ENCODE peak calls at places on chromosome 3, in six cellular contexts. E, U, J, I, X and Z are unnamed samples.

GRCh38 chr3:22981861-22982260 is 221.3 kb upstream of the UBE2E2 start:
- DNase-seq in E (no peak), U (no peak), J (no peak), I (no peak), X (no peak), Z (no peak)

GRCh38 chr3:133938770-133939495 is 43.3 kb upstream of the RAB6B start:
- DNase-seq in E (peak; percentile 7), U (peak; percentile 60), J (no peak), I (no peak), X (no peak), Z (no peak)

GRCh38 chr3:133196527-133196926 is 158.3 kb downstream of the TMEM108 start:
- DNase-seq in E (no peak), U (no peak), J (no peak), I (no peak), X (no peak), Z (no peak)

GRCh38 chr3:149356044-149356592 is 21.3 kb downstream of the TM4SF1 start:
- DNase-seq in E (no peak), U (no peak), J (no peak), I (no peak), X (no peak), Z (no peak)

GRCh38 chr3:133474251-133474801 is 74.5 kb downstream of the BFSP2 start:
- DNase-seq in E (peak; percentile 72), U (no peak), J (no peak), I (peak; percentile 76), X (peak; percentile 67), Z (peak; percentile 67)

GRCh38 chr3:16257304-16257703 is 7.4 kb downstream of the DPH3 start:
- DNase-seq in E (no peak), U (no peak), J (no peak), I (no peak), X (no peak), Z (no peak)

GRCh38 chr3:115885621-115886020 is 262.3 kb downstream of the GAP43 start:
- DNase-seq in E (no peak), U (peak; percentile 5), J (peak; percentile 49), I (no peak), X (peak; percentile 18), Z (no peak)

GRCh38 chr3:74214286-74214685 is 400.2 kb downstream of the CNTN3 start:
- DNase-seq in E (no peak), U (peak; percentile 8), J (no peak), I (no peak), X (no peak), Z (no peak)

GRCh38 chr3:86814918-86815655 is 175.9 kb downstream of the VGLL3 start:
- DNase-seq in E (no peak), U (no peak), J (no peak), I (no peak), X (no peak), Z (peak; percentile 26)

GRCh38 chr3:140292154-140292553 is 357.2 kb downstream of the CLSTN2 start:
- DNase-seq in E (no peak), U (peak; percentile 30), J (no peak), I (no peak), X (no peak), Z (no peak)

GRCh38 chr3:10142707-10143560 is 1.4 kb downstream of the VHL start:
- DNase-seq in E (no peak), U (peak; percentile 29), J (no peak), I (no peak), X (no peak), Z (peak; percentile 43)

GRCh38 chr3:62210016-62210415 is 163.3 kb downstream of the FEZF2 start:
- DNase-seq in E (no peak), U (no peak), J (no peak), I (no peak), X (no peak), Z (no peak)

GRCh38 chr3:134197681-134198261 is 52.9 kb downstream of the RYK start:
- DNase-seq in E (no peak), U (peak; percentile 68), J (peak; percentile 54), I (no peak), X (peak; percentile 63), Z (peak; percentile 60)

GRCh38 chr3:129593230-129593594 is 13.3 kb downstream of the PLXND1 start:
- DNase-seq in E (no peak), U (no peak), J (no peak), I (no peak), X (no peak), Z (no peak)

GRCh38 chr3:52076900-52077299 is 20.5 kb upstream of the DUSP7 start:
- DNase-seq in E (no peak), U (no peak), J (no peak), I (no peak), X (no peak), Z (no peak)

GRCh38 chr3:143266936-143267335 is 147.4 kb downstream of the CHST2 start:
- DNase-seq in E (no peak), U (no peak), J (no peak), I (no peak), X (no peak), Z (no peak)

GRCh38 chr3:143267984-143268383 is 148.4 kb downstream of the CHST2 start:
- DNase-seq in E (no peak), U (peak; percentile 29), J (no peak), I (no peak), X (no peak), Z (no peak)

GRCh38 chr3:143263844-143264243 is 144.3 kb downstream of the CHST2 start:
- DNase-seq in E (no peak), U (peak; percentile 35), J (no peak), I (no peak), X (no peak), Z (peak; percentile 4)

GRCh38 chr3:143266512-143266911 is 146.9 kb downstream of the CHST2 start:
- DNase-seq in E (no peak), U (no peak), J (no peak), I (no peak), X (no peak), Z (no peak)

GRCh38 chr3:143265501-143266070 is 146.0 kb downstream of the CHST2 start:
- DNase-seq in E (no peak), U (peak; percentile 28), J (no peak), I (no peak), X (no peak), Z (no peak)
- H3K4me1 ChIP-seq in E (no peaks in the 10 kb centered on the region), U (peaks cover 20% of the 10 kb centered on the region), J (no peaks in the 10 kb centered on the region), I (no peaks in the 10 kb centered on the region), X (no peaks in the 10 kb centered on the region), Z (no peaks in the 10 kb centered on the region)

GRCh38 chr3:47778746-47779145 is 2.9 kb downstream of the SMARCC1 start:
- DNase-seq in E (no peak), U (no peak), J (no peak), I (no peak), X (no peak), Z (no peak)
- H3K4me1 ChIP-seq in E (no peaks in the 10 kb centered on the region), U (peaks cover 13% of the 10 kb centered on the region), J (peaks cover 16% of the 10 kb centered on the region), I (peaks cover 29% of the 10 kb centered on the region), X (peaks cover 21% of the 10 kb centered on the region), Z (peaks cover 10% of the 10 kb centered on the region)

DNA sequence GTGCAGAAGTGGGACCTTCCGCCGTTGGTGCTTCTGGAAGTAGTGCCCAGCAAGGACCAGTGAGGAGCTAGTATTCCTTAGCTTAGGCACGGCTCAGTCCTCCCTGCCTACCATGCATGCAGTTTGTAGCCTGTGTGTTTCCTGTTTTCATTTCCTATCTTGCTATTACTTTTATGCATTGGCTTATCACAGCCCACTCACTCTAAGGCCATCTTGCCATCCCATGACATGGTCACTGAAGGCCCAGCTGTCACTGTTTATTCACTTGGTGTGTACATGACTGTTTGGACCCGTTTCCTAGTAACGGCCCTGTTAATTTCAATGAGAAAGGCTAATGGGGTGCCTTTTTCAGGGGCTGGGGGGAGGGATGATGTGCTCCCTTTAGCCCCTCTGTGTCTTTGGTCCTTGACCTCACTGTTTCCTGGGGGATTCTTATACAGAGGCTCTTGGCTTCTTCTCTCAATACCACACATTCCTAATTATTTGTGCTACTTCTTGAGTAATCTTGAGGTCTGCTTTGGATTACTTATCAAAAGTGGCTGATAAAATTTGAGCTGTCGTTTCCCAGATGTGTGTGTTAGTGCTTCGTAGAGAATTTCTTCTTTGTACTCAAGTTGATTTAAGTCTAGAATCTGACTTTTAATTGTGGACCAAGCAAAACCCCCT is 24.5 kb upstream of the TRAK1 start:
- DNase-seq in E (peak; percentile 54), U (no peak), J (no peak), I (no peak), X (no peak), Z (no peak)
- H3K4me1 ChIP-seq in E (peaks cover 37% of the 10 kb centered on the region), U (peaks cover 40% of the 10 kb centered on the region), J (peaks cover 34% of the 10 kb centered on the region), I (peaks cover 55% of the 10 kb centered on the region), X (peaks cover 13% of the 10 kb centered on the region), Z (peaks cover 29% of the 10 kb centered on the region)

GRCh38 chr3:189797103-189797850 is 166.1 kb downstream of the TP63 start:
- DNase-seq in E (no peak), U (no peak), J (no peak), I (no peak), X (no peak), Z (no peak)

GRCh38 chr3:189803254-189803653 is 172.1 kb downstream of the TP63 start:
- DNase-seq in E (no peak), U (no peak), J (no peak), I (no peak), X (no peak), Z (no peak)

GRCh38 chr3:189794518-189794917 is 163.3 kb downstream of the TP63 start:
- DNase-seq in E (no peak), U (no peak), J (no peak), I (no peak), X (no peak), Z (no peak)

GRCh38 chr3:189800436-189800835 is 169.2 kb downstream of the TP63 start:
- DNase-seq in E (no peak), U (no peak), J (no peak), I (no peak), X (no peak), Z (no peak)

GRCh38 chr3:189799366-189799765 is 168.2 kb downstream of the TP63 start:
- DNase-seq in E (no peak), U (no peak), J (no peak), I (no peak), X (no peak), Z (no peak)
- H3K4me1 ChIP-seq in E (no peaks in the 10 kb centered on the region), U (peaks cover 56% of the 10 kb centered on the region), J (no peaks in the 10 kb centered on the region), I (peaks cover 34% of the 10 kb centered on the region), X (no peaks in the 10 kb centered on the region), Z (no peaks in the 10 kb centered on the region)

GRCh38 chr3:42696356-42697301 is 6.0 kb downstream of the HHATL start:
- DNase-seq in E (peak; percentile 12), U (no peak), J (no peak), I (peak; percentile 68), X (no peak), Z (no peak)
- H3K4me1 ChIP-seq in E (no peaks in the 10 kb centered on the region), U (peaks cover 2% of the 10 kb centered on the region), J (peaks cover under 1% of the 10 kb centered on the region), I (peaks cover 25% of the 10 kb centered on the region), X (no peaks in the 10 kb centered on the region), Z (no peaks in the 10 kb centered on the region)